ENCODE peak calls at places on chromosome 5, in four cellular contexts. Y is BJ, L is cardiac fibroblast, T is GM20000. X is an unnamed sample.

GRCh38 chr5:41721521-41721920 is 148.7 kb downstream of the OXCT1 start:
- DNase-seq in Y (no peak), T (no peak), L (no peak), X (no peak)

GRCh38 chr5:115661156-115661555 is 35.3 kb upstream of the TMED7 start:
- DNase-seq in Y (no peak), T (no peak), L (no peak), X (no peak)

GRCh38 chr5:163306421-163306820 is 131.0 kb upstream of the CCNG1 start:
- DNase-seq in Y (no peak), L (peak), T (no peak), X (no peak)

GRCh38 chr5:128259530-128260145 is 176.1 kb downstream of the SLC12A2 start:
- DNase-seq in L (peak), T (no peak), Y (no peak), X (no peak)

GRCh38 chr5:22242532-22242931 is 610.6 kb downstream of the CDH12 start:
- DNase-seq in Y (no peak), T (no peak), L (no peak), X (no peak)

GRCh38 chr5:78886650-78887230 is 98.4 kb downstream of the ARSB start:
- DNase-seq in Y (no peak), L (peak), T (no peak), X (no peak)

GRCh38 chr5:176365663-176366574 is 632 bp downstream of the ARL10 start:
- DNase-seq in Y (no peak), L (peak), T (peak), X (peak)

GRCh38 chr5:167361841-167362240 is 929.6 kb upstream of the WWC1 start:
- DNase-seq in Y (no peak), L (no peak), T (no peak), X (no peak)

GRCh38 chr5:179679014-179679674 is 1.7 kb downstream of the CBY3 start:
- DNase-seq in T (peak), Y (no peak), L (peak), X (peak)
- TF ChIP-seq CTCF in T (peak), Y (peak), L (peak), X (peak)

DNA sequence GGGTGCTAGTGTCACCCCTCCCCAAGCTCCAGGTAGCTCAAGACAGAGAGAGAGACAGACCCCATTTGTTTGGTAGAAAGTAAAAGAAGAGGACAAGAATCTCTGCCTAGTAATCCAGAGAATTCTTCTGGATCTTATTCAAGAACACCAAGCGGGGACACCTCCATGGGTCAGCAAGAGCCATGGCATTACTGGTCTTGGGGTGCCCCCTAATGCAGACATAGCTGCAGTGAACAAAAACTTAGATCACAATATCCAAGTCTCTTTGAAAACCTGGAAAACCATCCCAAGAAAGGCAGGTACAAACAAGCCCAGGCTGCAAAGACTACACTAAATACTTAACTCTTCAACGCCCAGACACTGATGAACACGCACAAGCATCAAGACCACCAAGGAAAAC is 29.9 kb upstream of the PDE4D start:
- DNase-seq in L (peak), Y (no peak), T (no peak), X (no peak)
- TF ChIP-seq CTCF in L (no peak), Y (peak), T (no peak), X (no peak)

DNA sequence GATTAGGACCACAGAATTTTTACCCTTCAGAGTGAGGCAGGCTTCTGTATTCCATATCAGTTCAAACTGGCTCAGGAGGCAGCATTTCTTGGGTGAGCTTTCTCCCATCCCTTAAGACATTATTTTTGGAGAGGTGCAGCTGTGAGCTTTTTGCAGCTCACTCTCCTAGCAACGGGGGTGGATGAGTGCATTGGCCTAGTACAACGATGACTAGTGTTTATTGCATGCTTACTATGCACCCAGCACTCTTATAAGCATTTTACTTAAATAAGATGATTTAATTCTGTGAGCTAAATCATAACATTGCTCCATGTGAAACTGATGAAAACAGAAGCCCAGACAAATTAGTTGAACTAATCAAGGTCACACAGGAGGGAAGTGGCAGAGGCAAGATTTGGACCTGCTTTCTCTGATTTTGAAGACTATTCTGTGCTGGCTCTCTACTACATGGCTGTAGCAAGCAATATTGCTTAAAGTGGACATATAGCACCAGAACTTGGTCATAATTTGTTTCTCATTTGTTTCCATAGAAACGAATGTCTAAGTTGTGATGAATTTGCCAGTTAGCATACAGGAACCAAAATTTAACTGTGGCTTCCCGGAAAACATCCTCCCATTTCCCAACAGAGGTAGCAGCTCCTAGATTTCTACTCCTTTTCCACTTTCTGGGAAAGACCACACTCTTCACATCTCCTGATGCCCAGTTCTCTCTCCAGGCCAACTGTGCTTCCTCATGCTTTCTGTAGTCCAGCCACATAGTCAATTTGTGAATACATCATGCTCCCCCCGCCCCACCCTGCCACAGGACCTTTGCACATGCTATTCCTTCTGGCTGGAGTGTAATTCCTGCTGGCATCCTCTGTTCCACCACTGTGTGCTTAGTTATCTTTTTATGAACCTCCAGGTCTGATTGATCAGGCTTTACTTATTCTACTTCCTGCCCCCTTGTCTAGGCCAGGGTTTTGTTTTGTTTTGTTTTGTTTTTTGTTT is 372.2 kb upstream of the RIOK2 start:
- DNase-seq in Y (no peak), L (peak), T (no peak), X (no peak)
- TF ChIP-seq CTCF in Y (no peak), L (no peak), T (no peak), X (no peak)

GRCh38 chr5:43008369-43009158 is 31.6 kb downstream of the ANXA2R start:
- DNase-seq in Y (no peak), T (peak), L (peak), X (peak)
- TF ChIP-seq CTCF in Y (no peak), T (no peak), L (no peak), X (peak)

GRCh38 chr5:140223567-140223966 is 48.6 kb downstream of the CYSTM1 start:
- DNase-seq in L (no peak), Y (no peak), T (no peak), X (no peak)

GRCh38 chr5:140224658-140225057 is 49.7 kb downstream of the CYSTM1 start:
- DNase-seq in Y (no peak), L (no peak), T (no peak), X (no peak)

GRCh38 chr5:140225396-140225795 is 50.4 kb downstream of the CYSTM1 start:
- DNase-seq in Y (no peak), T (no peak), L (no peak), X (no peak)

GRCh38 chr5:140228364-140228837 is 53.4 kb downstream of the CYSTM1 start:
- DNase-seq in Y (no peak), T (no peak), L (no peak), X (no peak)

DNA sequence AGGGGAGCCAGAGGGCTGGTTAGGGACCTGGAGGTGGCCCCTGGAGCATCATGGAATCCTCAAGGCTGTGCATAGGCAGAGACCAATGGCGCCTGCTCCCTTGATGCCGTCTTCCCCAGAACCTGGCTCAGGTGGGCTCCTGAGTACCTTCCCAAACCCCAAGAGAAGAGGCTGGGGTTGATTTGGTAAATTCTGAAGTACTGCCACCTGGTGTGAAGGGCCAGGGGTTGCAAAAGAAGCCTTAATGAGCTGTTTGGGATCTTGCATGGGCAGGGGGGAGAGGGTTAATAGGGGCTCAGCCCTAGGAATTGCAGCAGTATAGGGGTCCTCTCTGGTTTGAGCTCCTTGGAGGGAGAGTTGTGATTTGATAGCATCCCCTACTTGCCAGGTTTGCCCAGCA is 52.1 kb downstream of the CYSTM1 start:
- DNase-seq in Y (no peak), T (no peak), L (no peak), X (no peak)
- TF ChIP-seq CTCF in Y (no peak), T (no peak), L (no peak), X (no peak)

DNA sequence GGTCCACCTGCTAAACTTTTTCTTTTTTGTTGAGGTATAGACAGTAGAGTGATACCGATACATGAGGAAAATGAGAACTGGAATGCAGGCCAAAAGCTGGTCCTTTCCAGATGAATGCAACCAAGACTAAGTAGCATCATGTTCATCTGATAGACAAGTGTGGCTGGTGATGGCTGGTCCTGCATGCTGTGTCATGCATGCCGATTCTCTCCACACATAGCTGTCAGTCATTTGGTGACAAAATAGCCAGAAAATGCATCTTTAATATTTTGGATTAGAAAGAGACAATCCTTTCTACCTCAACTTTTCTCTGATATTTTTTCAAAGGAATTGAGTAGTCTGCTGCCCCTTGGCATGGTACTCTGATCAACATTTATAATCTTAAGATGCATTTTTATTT is 49.9 kb downstream of the ZSWIM6 start:
- DNase-seq in Y (no peak), T (no peak), L (no peak), X (no peak)
- TF ChIP-seq CTCF in Y (no peak), T (no peak), L (no peak), X (no peak)

X was measured in GM10248.